ENCODE peak calls at places on chromosomes 12 and 14, in eight cellular contexts. One of them, this sample, is unnamed.

GRCh38 chr14:70955543-70956480 is 48.6 kb downstream of the PCNX1 start:
- DNase-seq in PC-3: peak; percentile 44
- DNase-seq in activated naive CD4-positive, alpha-beta T cell treated with anti-CD3 and anti-CD28 coated beads, Interleukin-2, amount 10 ng/mL, durations not matched to agents 7 days and 5 days: peak; percentile 65
- DNase-seq in lower leg skin: no peak
- DNase-seq in HT-29: peak; percentile 22
- DNase-seq in NCI-H1105: no peak
- DNase-seq in osteoblast: peak; percentile 30
- DNase-seq in NCI-H1436: no peak
- DNase-seq in this sample: no peak

GRCh38 chr14:32809255-32809654 is 129.4 kb upstream of the NPAS3 start:
- DNase-seq in osteoblast: no peak
- DNase-seq in NCI-H1105: peak; percentile 40
- DNase-seq in lower leg skin: no peak
- DNase-seq in activated naive CD4-positive, alpha-beta T cell treated with anti-CD3 and anti-CD28 coated beads, Interleukin-2, amount 10 ng/mL, durations not matched to agents 7 days and 5 days: no peak
- DNase-seq in HT-29: no peak
- DNase-seq in NCI-H1436: no peak
- DNase-seq in PC-3: no peak
- DNase-seq in this sample: no peak

GRCh38 chr12:41962171-41962572 is 182.5 kb downstream of the GXYLT1 start:
- DNase-seq in HT-29: no peak
- DNase-seq in lower leg skin: no peak
- DNase-seq in activated naive CD4-positive, alpha-beta T cell treated with anti-CD3 and anti-CD28 coated beads, Interleukin-2, amount 10 ng/mL, durations not matched to agents 7 days and 5 days: no peak
- DNase-seq in NCI-H1436: no peak
- DNase-seq in NCI-H1105: peak; percentile 80
- DNase-seq in PC-3: no peak
- DNase-seq in osteoblast: no peak
- DNase-seq in this sample: no peak

GRCh38 chr14:55454264-55455151 is 14.1 kb upstream of the TBPL2 start:
- DNase-seq in osteoblast: peak; percentile 88
- DNase-seq in NCI-H1105: peak; percentile 98
- DNase-seq in activated naive CD4-positive, alpha-beta T cell treated with anti-CD3 and anti-CD28 coated beads, Interleukin-2, amount 10 ng/mL, durations not matched to agents 7 days and 5 days: no peak
- DNase-seq in NCI-H1436: peak; percentile 91
- DNase-seq in HT-29: peak; percentile 50
- DNase-seq in PC-3: peak; percentile 96
- DNase-seq in lower leg skin: no peak
- DNase-seq in this sample: peak; percentile 61

GRCh38 chr14:95901014-95901413 is 24.4 kb downstream of the TUNAR start:
- DNase-seq in osteoblast: peak; percentile 84
- DNase-seq in lower leg skin: no peak
- DNase-seq in activated naive CD4-positive, alpha-beta T cell treated with anti-CD3 and anti-CD28 coated beads, Interleukin-2, amount 10 ng/mL, durations not matched to agents 7 days and 5 days: no peak
- DNase-seq in NCI-H1105: no peak
- DNase-seq in PC-3: no peak
- DNase-seq in NCI-H1436: no peak
- DNase-seq in HT-29: no peak
- DNase-seq in this sample: no peak

GRCh38 chr12:25769076-25769945 is 189.2 kb upstream of the RASSF8 start:
- DNase-seq in osteoblast: peak; percentile 78
- DNase-seq in NCI-H1436: no peak
- DNase-seq in activated naive CD4-positive, alpha-beta T cell treated with anti-CD3 and anti-CD28 coated beads, Interleukin-2, amount 10 ng/mL, durations not matched to agents 7 days and 5 days: no peak
- DNase-seq in PC-3: peak; percentile 92
- DNase-seq in NCI-H1105: no peak
- DNase-seq in HT-29: peak; percentile 14
- DNase-seq in lower leg skin: no peak
- DNase-seq in this sample: peak; percentile 73

GRCh38 chr12:57904848-57905811 is 36.2 kb upstream of the ATP23 start:
- DNase-seq in osteoblast: peak; percentile 82
- DNase-seq in PC-3: peak; percentile 95
- DNase-seq in activated naive CD4-positive, alpha-beta T cell treated with anti-CD3 and anti-CD28 coated beads, Interleukin-2, amount 10 ng/mL, durations not matched to agents 7 days and 5 days: peak; percentile 88
- DNase-seq in NCI-H1436: peak; percentile 86
- DNase-seq in lower leg skin: peak; percentile 97
- DNase-seq in HT-29: peak; percentile 98
- DNase-seq in NCI-H1105: peak; percentile 77
- DNase-seq in this sample: peak; percentile 53

GRCh38 chr14:100076630-100077029 is 11.4 kb downstream of the EVL start:
- DNase-seq in NCI-H1436: no peak
- DNase-seq in lower leg skin: peak; percentile 93
- DNase-seq in PC-3: peak; percentile 35
- DNase-seq in HT-29: no peak
- DNase-seq in NCI-H1105: no peak
- DNase-seq in activated naive CD4-positive, alpha-beta T cell treated with anti-CD3 and anti-CD28 coated beads, Interleukin-2, amount 10 ng/mL, durations not matched to agents 7 days and 5 days: no peak
- DNase-seq in osteoblast: peak; percentile 92
- DNase-seq in this sample: no peak

GRCh38 chr12:51821423-51822260 is 26.9 kb downstream of the FIGNL2 start:
- DNase-seq in osteoblast: peak; percentile 46
- DNase-seq in lower leg skin: no peak
- DNase-seq in NCI-H1436: no peak
- DNase-seq in NCI-H1105: no peak
- DNase-seq in PC-3: no peak
- DNase-seq in HT-29: no peak
- DNase-seq in activated naive CD4-positive, alpha-beta T cell treated with anti-CD3 and anti-CD28 coated beads, Interleukin-2, amount 10 ng/mL, durations not matched to agents 7 days and 5 days: no peak
- DNase-seq in this sample: no peak

GRCh38 chr14:78152246-78153068 is 17.7 kb upstream of the NRXN3 start:
- DNase-seq in PC-3: no peak
- DNase-seq in NCI-H1105: peak; percentile 49
- DNase-seq in lower leg skin: no peak
- DNase-seq in activated naive CD4-positive, alpha-beta T cell treated with anti-CD3 and anti-CD28 coated beads, Interleukin-2, amount 10 ng/mL, durations not matched to agents 7 days and 5 days: no peak
- DNase-seq in osteoblast: peak; percentile 37
- DNase-seq in HT-29: no peak
- DNase-seq in NCI-H1436: peak; percentile 71
- DNase-seq in this sample: no peak

GRCh38 chr14:75561013-75561432 is 17.4 kb upstream of the FLVCR2 start:
- DNase-seq in HT-29: peak; percentile 86
- DNase-seq in NCI-H1436: peak; percentile 28
- DNase-seq in osteoblast: peak; percentile 93
- DNase-seq in NCI-H1105: peak; percentile 80
- DNase-seq in PC-3: peak; percentile 93
- DNase-seq in activated naive CD4-positive, alpha-beta T cell treated with anti-CD3 and anti-CD28 coated beads, Interleukin-2, amount 10 ng/mL, durations not matched to agents 7 days and 5 days: peak; percentile 56
- DNase-seq in lower leg skin: peak; percentile 91
- DNase-seq in this sample: peak; percentile 62